ENCODE peak calls at places on chromosome 1, in seven cellular contexts. S is left ventricle myocardium inferior, V is ELF-1, T is upper lobe of right lung, A is epithelial cell of proximal tubule, K is kidney epithelial cell, O is right cardiac atrium. R is an unnamed sample.
A peak's percentile ranks its signal among the peaks of the same experiment; 100 is the strongest.

GRCh38 chr1:905811-906531 is 17.8 kb upstream of the SAMD11 start:
- DNase-seq in S (peak; percentile 16), V (no peak), T (peak; percentile 64), A (no peak), K (no peak), O (peak; percentile 29), R (no peak)

GRCh38 chr1:248243204-248243603 is 12.0 kb downstream of the OR2M4 start:
- DNase-seq in S (no peak), V (peak; percentile 25), T (peak; percentile 66), A (peak; percentile 4), K (no peak), O (peak; percentile 12), R (no peak)

GRCh38 chr1:109770331-109771095 is 6.8 kb upstream of the EPS8L3 start:
- DNase-seq in S (peak; percentile 36), V (peak; percentile 43), T (peak; percentile 60), A (no peak), K (no peak), O (peak; percentile 41), R (no peak)

GRCh38 chr1:245599413-245600174 is 444.8 kb downstream of the KIF26B start:
- DNase-seq in S (no peak), V (peak; percentile 60), T (no peak), A (no peak), K (no peak), O (peak; percentile 71), R (peak; percentile 96)

GRCh38 chr1:82923957-82924356 is 1075.0 kb downstream of the TTLL7 start:
- DNase-seq in S (no peak), V (no peak), T (no peak), A (no peak), K (no peak), O (no peak), R (no peak)

GRCh38 chr1:42010381-42010780 is 91.7 kb upstream of the HIVEP3 start:
- DNase-seq in S (no peak), V (no peak), T (no peak), A (no peak), K (no peak), O (no peak), R (no peak)

GRCh38 chr1:43763497-43763973 is 56.2 kb downstream of the ST3GAL3 start:
- DNase-seq in S (peak; percentile 30), V (peak; percentile 81), T (no peak), A (peak; percentile 38), K (peak; percentile 35), O (peak; percentile 45), R (peak; percentile 80)

GRCh38 chr1:45512641-45513054 is 9.0 kb downstream of the PRDX1 start:
- DNase-seq in S (peak; percentile 33), V (peak; percentile 77), T (no peak), A (peak; percentile 31), K (no peak), O (peak; percentile 51), R (no peak)

GRCh38 chr1:244160455-244161020 is 109.5 kb downstream of the ZBTB18 start:
- DNase-seq in S (no peak), V (no peak), T (no peak), A (no peak), K (no peak), O (no peak), R (no peak)

GRCh38 chr1:73627723-73628122 is 570.3 kb downstream of the LRRIQ3 start:
- DNase-seq in S (no peak), V (no peak), T (no peak), A (no peak), K (no peak), O (no peak), R (no peak)

GRCh38 chr1:207218512-207219352 is 102.7 kb upstream of the CD55 start:
- DNase-seq in S (no peak), V (no peak), T (no peak), A (no peak), K (no peak), O (peak; percentile 18), R (no peak)

GRCh38 chr1:10074059-10074854 is 41.5 kb downstream of the UBE4B start:
- DNase-seq in S (no peak), V (no peak), T (peak; percentile 68), A (peak; percentile 77), K (peak; percentile 92), O (no peak), R (peak; percentile 86)

GRCh38 chr1:238485062-238485905 is 594.6 kb upstream of the ZP4 start:
- DNase-seq in S (no peak), V (peak; percentile 14), T (no peak), A (no peak), K (peak; percentile 34), O (no peak), R (peak; percentile 78)

GRCh38 chr1:230215049-230215448 is 148.0 kb downstream of the GALNT2 start:
- DNase-seq in S (peak; percentile 64), V (peak; percentile 45), T (no peak), A (peak; percentile 27), K (no peak), O (peak; percentile 63), R (peak; percentile 25)

R was measured in AG09309.